ENCODE peak calls at places on chromosomes 6 and 20, in five cellular contexts. X is SK-N-SH, M is GM12878, B is HepG2, R is K562. O is an unnamed sample.

GRCh38 chr20:49318091-49318429 is 40.2 kb upstream of the ZNFX1 start:
- DNase-seq in R (no peak), M (no peak), B (no peak), X (no peak), O (no peak)

GRCh38 chr20:59656417-59656816 is 52.1 kb downstream of the PHACTR3 start:
- DNase-seq in B (no peak), M (no peak), R (no peak), X (no peak), O (no peak)

GRCh38 chr6:117951783-117952182 is 44.7 kb downstream of the SLC35F1 start:
- DNase-seq in X (no peak), M (no peak), R (no peak), B (no peak), O (peak; percentile 81)

GRCh38 chr6:134464690-134465411 is 146.9 kb upstream of the SGK1 start:
- DNase-seq in X (no peak), B (no peak), R (no peak), M (no peak), O (no peak)

GRCh38 chr20:17533396-17533795 is 2.2 kb upstream of the BFSP1 start:
- DNase-seq in X (peak; percentile 39), R (peak; percentile 15), B (peak; percentile 71), M (no peak), O (no peak)

GRCh38 chr20:17543531-17543961 is 12.4 kb upstream of the BFSP1 start:
- DNase-seq in X (no peak), M (no peak), B (no peak), R (no peak), O (no peak)

GRCh38 chr6:119985952-119986736 is 636.6 kb upstream of the MAN1A1 start:
- DNase-seq in M (no peak), B (no peak), X (no peak), R (no peak), O (no peak)

GRCh38 chr20:56504373-56505005 is 20.1 kb upstream of the FAM209A start:
- DNase-seq in X (peak; percentile 48), M (no peak), B (no peak), R (peak; percentile 51), O (no peak)

GRCh38 chr6:20757761-20758160 is 223.5 kb downstream of the CDKAL1 start:
- DNase-seq in M (no peak), X (no peak), B (no peak), R (no peak), O (no peak)

GRCh38 chr20:43386878-43387277 is 70.8 kb upstream of the SRSF6 start:
- DNase-seq in R (no peak), M (no peak), B (no peak), X (no peak), O (no peak)

GRCh38 chr20:57594092-57594911 is 25.9 kb downstream of the ZBP1 start:
- DNase-seq in X (peak; percentile 89), M (no peak), R (peak; percentile 85), B (peak; percentile 33), O (peak; percentile 93)

GRCh38 chr6:111844921-111845320 is 28.3 kb downstream of the FYN start:
- DNase-seq in M (no peak), X (no peak), B (peak; percentile 32), R (no peak), O (no peak)

GRCh38 chr6:89387516-89388222 is 24.4 kb downstream of the RRAGD start:
- DNase-seq in R (no peak), M (peak; percentile 95), X (no peak), B (no peak), O (peak; percentile 29)

GRCh38 chr6:154156135-154156948 is 117.3 kb downstream of the OPRM1 start:
- DNase-seq in M (no peak), B (peak; percentile 30), X (peak; percentile 25), R (no peak), O (peak; percentile 48)

GRCh38 chr6:144304223-144304848 is 19.2 kb downstream of the UTRN start:
- DNase-seq in R (no peak), B (no peak), X (no peak), M (no peak), O (no peak)

GRCh38 chr20:1813101-1813529 is 82.1 kb upstream of the SIRPA start:
- DNase-seq in R (no peak), B (peak; percentile 78), X (no peak), M (no peak), O (no peak)

GRCh38 chr20:839015-839414 is 5.5 kb downstream of the FAM110A start:
- DNase-seq in R (no peak), X (no peak), B (no peak), M (no peak), O (no peak)

GRCh38 chr20:37586078-37586477 is 58.4 kb upstream of the BLCAP start:
- DNase-seq in R (no peak), X (no peak), M (no peak), B (no peak), O (no peak)

GRCh38 chr6:454148-454991 is 62.8 kb downstream of the IRF4 start:
- DNase-seq in X (no peak), M (no peak), B (no peak), R (no peak), O (no peak)

GRCh38 chr20:51715028-51715872 is 52.9 kb downstream of the ATP9A start:
- DNase-seq in M (no peak), X (peak; percentile 50), R (no peak), B (no peak), O (no peak)

GRCh38 chr20:46127396-46128010 is 9.4 kb downstream of the CD40 start:
- DNase-seq in B (no peak), X (no peak), R (no peak), M (no peak), O (no peak)

GRCh38 chr20:32775240-32775991 is 13.2 kb downstream of the DNMT3B start:
- DNase-seq in R (no peak), M (no peak), B (no peak), X (no peak), O (no peak)

GRCh38 chr20:564195-564594 is 20.6 kb upstream of the CSNK2A1 start:
- DNase-seq in B (no peak), M (no peak), R (no peak), X (no peak), O (no peak)

DNA sequence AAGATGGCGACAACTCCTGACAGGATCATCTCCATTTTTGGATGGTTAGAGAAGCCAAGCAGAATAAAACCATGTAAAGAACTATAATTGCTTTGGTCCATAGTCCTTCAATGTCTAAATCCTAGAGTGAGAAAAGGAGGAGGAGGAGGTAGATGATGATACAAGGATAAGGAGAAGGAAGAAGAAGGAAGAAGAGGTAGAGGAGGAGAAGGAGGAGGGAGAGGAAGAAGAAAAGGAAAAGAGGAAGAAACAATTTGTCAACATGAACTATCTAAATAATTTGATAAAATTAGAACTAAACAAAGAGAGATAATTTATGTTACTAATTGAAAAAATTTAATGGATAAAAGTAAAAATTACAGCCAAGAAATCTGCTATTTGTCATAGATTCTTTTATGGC is at the start of gene OR2W1:
- DNase-seq in X (no peak), B (no peak), M (no peak), R (no peak), O (no peak)
- TF ChIP-seq GABPA in X (no peak), B (no peak), M (no peak), R (no peak), O (no peak)

GRCh38 chr6:36432151-36432633 is 10.5 kb downstream of the PXT1 start:
- DNase-seq in B (no peak), X (no peak), R (no peak), M (no peak), O (no peak)
- TF ChIP-seq RAD21 in B (no peak), X (no peak), R (no peak), M (no peak), O (no peak)

GRCh38 chr20:40435146-40435545 is 253.9 kb downstream of the MAFB start:
- DNase-seq in R (no peak), X (no peak), B (no peak), M (no peak), O (no peak)

GRCh38 chr20:40431112-40431511 is 257.9 kb downstream of the MAFB start:
- DNase-seq in R (no peak), M (no peak), X (no peak), B (no peak), O (no peak)

GRCh38 chr20:40433341-40433861 is 255.6 kb downstream of the MAFB start:
- DNase-seq in R (no peak), M (no peak), B (no peak), X (no peak), O (no peak)

GRCh38 chr20:40431611-40432010 is 257.4 kb downstream of the MAFB start:
- DNase-seq in M (no peak), R (no peak), X (no peak), B (no peak), O (no peak)

GRCh38 chr20:40434122-40434521 is 254.9 kb downstream of the MAFB start:
- DNase-seq in M (no peak), X (no peak), R (no peak), B (no peak), O (no peak)
- TF ChIP-seq GABPA in M (no peak), X (no peak), R (no peak), B (no peak), O (no peak)

GRCh38 chr20:58636396-58636982 is 14.6 kb upstream of the STX16 start:
- DNase-seq in R (no peak), M (no peak), B (no peak), X (no peak), O (no peak)

GRCh38 chr20:58636983-58637421 is 14.1 kb upstream of the STX16 start:
- DNase-seq in X (no peak), R (no peak), M (no peak), B (no peak), O (no peak)

GRCh38 chr20:58639182-58640146 is 11.6 kb upstream of the STX16 start:
- DNase-seq in R (no peak), X (no peak), B (no peak), M (no peak), O (no peak)

GRCh38 chr20:58638467-58639181 is 12.5 kb upstream of the STX16 start:
- DNase-seq in M (no peak), B (no peak), R (no peak), X (no peak), O (no peak)

DNA sequence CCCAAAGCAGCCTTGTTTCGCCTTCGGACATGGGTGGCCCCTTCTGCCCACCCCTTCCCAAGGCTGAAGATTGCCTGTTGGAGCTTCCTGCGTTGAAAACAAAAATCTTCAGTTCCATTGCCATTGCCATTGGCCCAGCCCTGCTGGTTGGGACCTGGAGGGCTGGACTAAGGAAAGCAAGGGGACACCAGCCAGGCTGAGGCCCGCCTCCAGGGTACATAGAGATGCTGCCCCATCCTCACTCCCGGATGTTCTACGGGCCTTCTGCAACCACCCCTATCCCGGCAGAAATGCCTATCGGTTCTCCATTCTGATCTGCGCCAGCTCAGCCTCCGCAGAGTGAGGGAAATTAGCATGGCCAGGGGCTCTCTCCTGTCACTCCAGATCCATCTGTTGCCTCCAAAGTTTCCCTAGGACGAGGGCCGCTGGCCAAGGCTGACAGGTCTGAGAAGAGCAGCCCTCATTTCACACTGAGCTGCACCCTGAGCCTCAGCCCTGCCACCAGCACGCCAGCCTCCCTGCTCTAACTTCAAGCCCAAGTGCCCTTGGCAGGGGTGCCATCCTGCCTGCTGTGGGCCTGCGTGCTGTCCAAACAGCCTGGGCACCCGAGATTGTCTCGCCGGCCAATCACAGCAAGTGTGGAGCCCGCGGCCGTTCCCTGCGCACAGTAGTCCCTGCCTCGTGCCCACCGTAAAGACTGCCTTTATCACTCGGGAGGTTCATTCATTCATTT is 13.5 kb upstream of the STX16 start:
- DNase-seq in B (no peak), R (no peak), M (no peak), X (no peak), O (no peak)
- TF ChIP-seq RAD21 in B (no peak), R (no peak), M (no peak), X (no peak), O (no peak)

GRCh38 chr6:163128324-163128723 is 286.2 kb upstream of the QKI start:
- DNase-seq in R (no peak), M (no peak), B (no peak), X (peak; percentile 70), O (no peak)
- TF ChIP-seq GABPA in R (no peak), M (no peak), B (no peak), X (no peak), O (no peak)

O was measured in H1.